ENCODE peak calls at places on chromosomes 6 and 20, in ten cellular contexts. Z is nephron progenitor cell; X is progenitor cell of endocrine pancreas; B is HS-5; U is neural progenitor cell; M is omental fat pad; C is NCI-H146; G is COR-L47; L is iris pigment epithelial cell; V is activated CD4-positive, alpha-beta T cell treated with anti-CD3 and anti-CD28 coated beads for 4 hours. I is an unnamed sample.
A peak's percentile ranks its signal among the peaks of the same experiment; 100 is the strongest.

GRCh38 chr6:43263314-43264178 is 20.3 kb downstream of the TTBK1 start:
- DNase-seq in V (peak; percentile 78), L (peak; percentile 60), G (no peak), C (peak; percentile 62), Z (peak; percentile 81), X (peak; percentile 63), B (no peak), M (peak; percentile 33), U (peak; percentile 86), I (no peak)

GRCh38 chr6:7671076-7671475 is 54.8 kb upstream of the BMP6 start:
- DNase-seq in U (no peak), G (no peak), M (no peak), V (no peak), C (no peak), Z (no peak), B (peak; percentile 58), X (no peak), L (peak; percentile 32), I (no peak)

GRCh38 chr20:35511814-35512420 is 17.5 kb downstream of the C20orf173 start:
- DNase-seq in V (no peak), L (peak; percentile 63), U (peak; percentile 35), G (no peak), X (no peak), Z (no peak), C (no peak), M (no peak), B (no peak), I (peak; percentile 4)

GRCh38 chr6:126093108-126093507 is 106.8 kb downstream of the TRMT11 start:
- DNase-seq in M (no peak), Z (no peak), C (no peak), L (no peak), V (no peak), U (no peak), B (no peak), G (no peak), X (no peak), I (no peak)

GRCh38 chr6:82906489-82906888 is 159.2 kb downstream of the UBE3D start:
- DNase-seq in C (no peak), Z (no peak), B (no peak), L (peak; percentile 12), X (no peak), U (peak; percentile 25), M (no peak), G (no peak), V (no peak), I (no peak)

GRCh38 chr6:166621114-166621540 is 5.9 kb downstream of the RPS6KA2 start:
- DNase-seq in G (no peak), B (no peak), Z (no peak), X (no peak), U (no peak), L (no peak), V (no peak), C (no peak), M (no peak), I (no peak)

GRCh38 chr6:38182426-38182825 is 362.9 kb downstream of the ZFAND3 start:
- DNase-seq in L (no peak), U (no peak), X (no peak), M (no peak), V (no peak), B (no peak), G (no peak), Z (no peak), C (no peak), I (no peak)

GRCh38 chr6:35554811-35555210 is 42.1 kb upstream of the TULP1 start:
- DNase-seq in L (no peak), G (no peak), C (no peak), Z (no peak), B (no peak), M (no peak), U (no peak), X (no peak), V (no peak), I (no peak)

GRCh38 chr20:45051497-45052060 is 49.3 kb downstream of the KCNS1 start:
- DNase-seq in V (no peak), G (no peak), U (no peak), L (no peak), Z (no peak), C (no peak), X (no peak), B (no peak), M (no peak), I (no peak)

GRCh38 chr6:17116090-17116387 is 14.2 kb downstream of the STMND1 start:
- DNase-seq in Z (no peak), L (no peak), C (no peak), G (no peak), V (no peak), B (no peak), X (no peak), M (no peak), U (no peak), I (no peak)

GRCh38 chr20:6959900-6960312 is 192.4 kb downstream of the BMP2 start:
- DNase-seq in C (no peak), M (no peak), Z (no peak), L (peak; percentile 79), V (no peak), U (no peak), X (no peak), G (no peak), B (peak; percentile 44), I (peak; percentile 51)

GRCh38 chr6:37800904-37801669 is 18.4 kb upstream of the ZFAND3 start:
- DNase-seq in V (no peak), L (no peak), B (no peak), Z (no peak), C (no peak), G (no peak), M (no peak), U (no peak), X (no peak), I (no peak)

GRCh38 chr20:18852318-18852717 is 38.7 kb downstream of the SCP2D1 start:
- DNase-seq in B (no peak), U (no peak), C (no peak), V (no peak), Z (no peak), M (no peak), X (no peak), L (no peak), G (no peak), I (no peak)

GRCh38 chr6:138107078-138107751 is at the start of gene PERP:
- DNase-seq in Z (peak; percentile 76), U (peak; percentile 79), M (peak; percentile 38), B (no peak), X (peak; percentile 60), G (peak; percentile 24), C (peak; percentile 90), V (peak; percentile 72), L (peak; percentile 47), I (no peak)

GRCh38 chr20:5710551-5710950 is 39.6 kb upstream of the SHLD1 start:
- DNase-seq in V (no peak), G (no peak), X (no peak), B (no peak), M (no peak), C (no peak), L (no peak), Z (no peak), U (no peak), I (no peak)

GRCh38 chr20:15406072-15406471 is 1068.7 kb upstream of the FLRT3 start:
- DNase-seq in Z (no peak), X (no peak), V (no peak), G (no peak), C (no peak), M (no peak), U (no peak), L (no peak), B (no peak), I (no peak)

GRCh38 chr20:41657655-41658054 is 39.5 kb upstream of the CHD6 start:
- DNase-seq in B (no peak), G (no peak), M (no peak), C (no peak), Z (no peak), U (no peak), L (no peak), V (no peak), X (no peak), I (no peak)

GRCh38 chr20:17227669-17228623 is 1.1 kb downstream of the PCSK2 start:
- DNase-seq in Z (peak; percentile 66), C (peak; percentile 75), B (no peak), U (peak; percentile 89), X (peak; percentile 32), M (no peak), L (peak; percentile 5), G (peak; percentile 48), V (no peak), I (peak; percentile 6)

GRCh38 chr6:57094689-57095088 is 4.7 kb downstream of the ZNF451 start:
- DNase-seq in B (no peak), L (no peak), X (no peak), C (no peak), Z (no peak), U (no peak), G (no peak), M (no peak), V (no peak), I (no peak)

GRCh38 chr20:35820715-35821114 is 48.9 kb downstream of the PHF20 start:
- DNase-seq in X (no peak), Z (no peak), V (no peak), C (no peak), M (no peak), L (peak; percentile 69), G (no peak), U (no peak), B (no peak), I (no peak)

GRCh38 chr6:101762851-101763250 is 369.3 kb downstream of the GRIK2 start:
- DNase-seq in Z (no peak), C (no peak), U (no peak), B (no peak), G (no peak), M (no peak), X (no peak), L (no peak), V (no peak), I (no peak)

GRCh38 chr6:132780770-132781371 is 17.6 kb downstream of the SLC18B1 start:
- DNase-seq in V (no peak), U (peak; percentile 5), C (no peak), Z (no peak), B (peak; percentile 1), X (no peak), M (no peak), L (peak; percentile 52), G (no peak), I (no peak)

GRCh38 chr20:62624325-62624690 is 18.0 kb upstream of the SLCO4A1 start:
- DNase-seq in C (no peak), G (no peak), X (no peak), L (no peak), U (no peak), V (no peak), Z (no peak), B (no peak), M (no peak), I (no peak)

GRCh38 chr20:16953858-16954257 is 205.7 kb downstream of the OTOR start:
- DNase-seq in U (no peak), B (no peak), M (no peak), V (no peak), X (no peak), G (no peak), C (peak; percentile 54), L (no peak), Z (no peak), I (no peak)